ENCODE peak calls at places on chromosome 2, in six cellular contexts. Y is cardiac muscle cell, S is fibroblast of the aortic adventitia, G is HCEC 1CT, X is HTR-8/SVneo, W is AG09319. A is an unnamed sample.

GRCh38 chr2:200765139-200765951 is 46.4 kb upstream of the BZW1 start:
- DNase-seq in X (peak), Y (peak), G (peak), S (peak), W (no peak), A (no peak)

GRCh38 chr2:96251721-96252292 is 14.0 kb downstream of the TMEM127 start:
- DNase-seq in W (peak), X (peak), S (peak), Y (peak), G (peak), A (no peak)

GRCh38 chr2:174716785-174717184 is 47.5 kb downstream of the CHRNA1 start:
- DNase-seq in Y (peak), G (no peak), S (no peak), X (no peak), W (no peak), A (no peak)

GRCh38 chr2:237414056-237414661 is at the start of gene COL6A3:
- DNase-seq in S (peak), G (peak), W (peak), Y (peak), X (no peak), A (no peak)

GRCh38 chr2:38384344-38384743 is 7.3 kb upstream of the ATL2 start:
- DNase-seq in G (no peak), S (no peak), Y (peak), X (no peak), W (no peak), A (no peak)

GRCh38 chr2:230496891-230497290 is 80.9 kb downstream of the SP100 start:
- DNase-seq in S (no peak), G (no peak), W (no peak), Y (no peak), X (no peak), A (no peak)

GRCh38 chr2:105809723-105810122 is 65.0 kb downstream of the NCK2 start:
- DNase-seq in X (no peak), S (no peak), Y (no peak), W (no peak), G (no peak), A (no peak)

GRCh38 chr2:135473567-135473966 is 57.5 kb downstream of the ZRANB3 start:
- DNase-seq in W (no peak), Y (peak), G (peak), X (peak), S (peak), A (no peak)

GRCh38 chr2:175853110-175853509 is 149.0 kb downstream of the LNPK start:
- DNase-seq in S (no peak), G (peak), X (no peak), Y (no peak), W (no peak), A (no peak)

GRCh38 chr2:120551540-120551939 is 184.1 kb upstream of the GLI2 start:
- DNase-seq in Y (no peak), G (no peak), X (no peak), S (no peak), W (no peak), A (no peak)

GRCh38 chr2:11777066-11777782 is 30.8 kb downstream of the LPIN1 start:
- DNase-seq in S (no peak), Y (no peak), W (no peak), X (no peak), G (no peak), A (no peak)

GRCh38 chr2:238336151-238336550 is 15.8 kb downstream of the TRAF3IP1 start:
- DNase-seq in W (no peak), Y (no peak), S (no peak), G (no peak), X (no peak), A (no peak)

GRCh38 chr2:20577495-20578235 is 73.2 kb downstream of the HS1BP3 start:
- DNase-seq in X (peak), W (peak), Y (no peak), S (peak), G (peak), A (no peak)

GRCh38 chr2:71004356-71004755 is 9.7 kb upstream of the TEX261 start:
- DNase-seq in W (no peak), S (no peak), G (no peak), Y (no peak), X (no peak), A (no peak)

GRCh38 chr2:59655809-59656208 is 897.6 kb downstream of the BCL11A start:
- DNase-seq in Y (no peak), X (no peak), S (no peak), W (no peak), G (no peak), A (no peak)

GRCh38 chr2:63054812-63055509 is 4.3 kb downstream of the OTX1 start:
- DNase-seq in G (no peak), Y (no peak), X (no peak), W (no peak), S (no peak), A (no peak)

GRCh38 chr2:138742446-138743057 is 37.6 kb downstream of the NXPH2 start:
- DNase-seq in X (no peak), W (no peak), Y (no peak), G (no peak), S (no peak), A (no peak)

GRCh38 chr2:17148298-17149228 is 369.7 kb downstream of the RAD51AP2 start:
- DNase-seq in G (peak), W (no peak), X (no peak), Y (peak), S (peak), A (no peak)

GRCh38 chr2:62293490-62294212 is 97.7 kb downstream of the B3GNT2 start:
- DNase-seq in Y (peak), G (no peak), X (no peak), W (no peak), S (peak), A (no peak)

GRCh38 chr2:195612515-195613495 is 44.2 kb upstream of the SLC39A10 start:
- DNase-seq in Y (peak), G (peak), S (peak), X (peak), W (no peak), A (no peak)

GRCh38 chr2:105802587-105802986 is 57.9 kb downstream of the NCK2 start:
- DNase-seq in G (no peak), S (no peak), X (no peak), Y (no peak), W (no peak), A (peak)

GRCh38 chr2:129160879-129161278 is 818.6 kb upstream of the RAB6C start:
- DNase-seq in S (no peak), W (no peak), G (no peak), Y (no peak), X (no peak), A (no peak)

GRCh38 chr2:27323592-27324285 is 842 bp upstream of the MPV17 start:
- DNase-seq in W (no peak), G (peak), X (no peak), S (peak), Y (peak), A (no peak)

GRCh38 chr2:104521247-104521646 is 332.7 kb upstream of the POU3F3 start:
- DNase-seq in W (no peak), X (no peak), S (no peak), Y (no peak), G (no peak), A (no peak)

GRCh38 chr2:70104231-70105111 is 17.2 kb downstream of the PCBP1 start:
- DNase-seq in X (peak), G (peak), W (no peak), Y (peak), S (peak), A (no peak)

GRCh38 chr2:94869552-94870391 is 1.5 kb upstream of the TEKT4 start:
- DNase-seq in S (no peak), W (no peak), Y (no peak), X (no peak), G (no peak), A (no peak)

GRCh38 chr2:176186024-176186423 is 2.4 kb upstream of the HOXD1 start:
- DNase-seq in S (no peak), Y (no peak), X (no peak), G (no peak), W (no peak), A (no peak)

GRCh38 chr2:8684421-8684884 is 2.6 kb downstream of the ID2 start:
- DNase-seq in G (no peak), W (no peak), S (peak), Y (peak), X (no peak), A (no peak)

GRCh38 chr2:17545680-17546613 is 5.5 kb downstream of the VSNL1 start:
- DNase-seq in S (no peak), Y (no peak), W (no peak), X (no peak), G (no peak), A (no peak)

GRCh38 chr2:224407241-224407680 is 5.4 kb upstream of the FAM124B start:
- DNase-seq in Y (peak), W (no peak), X (no peak), G (no peak), S (no peak), A (no peak)

GRCh38 chr2:30757737-30758136 is 49.5 kb downstream of the CAPN13 start:
- DNase-seq in W (no peak), X (no peak), Y (no peak), S (no peak), G (no peak), A (no peak)

GRCh38 chr2:62660087-62660486 is 45.4 kb upstream of the EHBP1 start:
- DNase-seq in S (no peak), X (no peak), W (no peak), G (no peak), Y (no peak), A (no peak)

GRCh38 chr2:47950340-47951280 is 44.3 kb upstream of the FBXO11 start:
- DNase-seq in Y (peak), W (no peak), G (no peak), S (no peak), X (no peak), A (no peak)

GRCh38 chr2:201450910-201451329 is 338 bp downstream of the TRAK2 start:
- DNase-seq in G (no peak), Y (peak), W (no peak), S (peak), X (peak), A (no peak)

GRCh38 chr2:225668606-225669266 is 269.2 kb downstream of the NYAP2 start:
- DNase-seq in W (peak), Y (peak), S (peak), G (peak), X (peak), A (no peak)

GRCh38 chr2:42913280-42913878 is 121.0 kb upstream of the HAAO start:
- DNase-seq in S (peak), G (no peak), X (no peak), W (no peak), Y (peak), A (no peak)

GRCh38 chr2:156512451-156512850 is 76.3 kb downstream of the GPD2 start:
- DNase-seq in X (no peak), Y (no peak), G (peak), S (no peak), W (no peak), A (no peak)

GRCh38 chr2:145807978-145808377 is 1288.1 kb upstream of the ZEB2 start:
- DNase-seq in W (no peak), S (peak), X (no peak), Y (no peak), G (no peak), A (no peak)

GRCh38 chr2:211367252-211367651 is 810.9 kb downstream of the CPS1 start:
- DNase-seq in W (no peak), G (no peak), Y (no peak), X (no peak), S (no peak), A (no peak)

A was measured in T-helper 9 cell.